ENCODE peak calls at places on chromosomes 5 and 9, in ten cellular contexts. U is CD8-positive, alpha-beta memory T cell; X is thyroid gland; V is CD8-positive, alpha-beta T cell; B is aorta; R is A549; H is uterus; Q is H9; O is colonic mucosa; G is substantia nigra. E is an unnamed sample.

GRCh38 chr5:150440948-150441812 is 8.4 kb downstream of the RPS14 start:
- DNase-seq in U (no peak), X (no peak), V (no peak), B (no peak), R (no peak), H (no peak), Q (peak), O (no peak), G (no peak), E (no peak)

GRCh38 chr9:91360551-91361293 is 996 bp downstream of the AUH start:
- DNase-seq in U (no peak), X (no peak), V (no peak), B (no peak), R (no peak), H (no peak), Q (no peak), O (no peak), G (no peak), E (no peak)

GRCh38 chr5:56386046-56386445 is 152.9 kb upstream of the ANKRD55 start:
- DNase-seq in U (no peak), X (no peak), V (no peak), B (no peak), R (no peak), H (no peak), Q (no peak), O (no peak), G (no peak), E (no peak)

GRCh38 chr9:70805953-70806352 is 315.5 kb downstream of the TRPM3 start:
- DNase-seq in U (no peak), X (no peak), V (no peak), B (no peak), R (no peak), H (peak), Q (no peak), O (no peak), G (peak), E (no peak)

GRCh38 chr9:5531251-5531972 is 21.1 kb downstream of the PDCD1LG2 start:
- DNase-seq in U (no peak), X (no peak), V (no peak), B (no peak), R (no peak), H (no peak), Q (no peak), O (no peak), G (no peak), E (no peak)

GRCh38 chr9:123511326-123511974 is 155.5 kb downstream of the CRB2 start:
- DNase-seq in U (no peak), X (no peak), V (no peak), B (no peak), R (no peak), H (no peak), Q (no peak), O (no peak), G (peak), E (no peak)

GRCh38 chr5:8682381-8682780 is 813.4 kb downstream of the MTRR start:
- DNase-seq in U (no peak), X (no peak), V (no peak), B (no peak), R (no peak), H (no peak), Q (no peak), O (no peak), G (no peak), E (no peak)

GRCh38 chr9:21730899-21731298 is 71.5 kb upstream of the MTAP start:
- DNase-seq in U (no peak), X (no peak), V (no peak), B (no peak), R (no peak), H (no peak), Q (no peak), O (no peak), G (no peak), E (no peak)

GRCh38 chr9:6153425-6153824 is 62.2 kb upstream of the IL33 start:
- DNase-seq in U (no peak), X (no peak), V (no peak), B (no peak), R (peak), H (no peak), Q (no peak), O (no peak), G (no peak), E (no peak)

GRCh38 chr9:14205463-14205862 is 108.5 kb downstream of the NFIB start:
- DNase-seq in U (no peak), X (no peak), V (no peak), B (no peak), R (peak), H (no peak), Q (no peak), O (no peak), G (no peak), E (no peak)

GRCh38 chr5:57671371-57671770 is 188.8 kb upstream of the ACTBL2 start:
- DNase-seq in U (no peak), X (no peak), V (no peak), B (no peak), R (no peak), H (no peak), Q (no peak), O (no peak), G (no peak), E (no peak)

GRCh38 chr5:79259383-79259782 is 23.5 kb downstream of the JMY start:
- DNase-seq in U (no peak), X (peak), V (no peak), B (no peak), R (no peak), H (no peak), Q (no peak), O (no peak), G (no peak), E (no peak)

GRCh38 chr5:129899454-129899853 is 4.8 kb upstream of the CHSY3 start:
- DNase-seq in U (no peak), X (no peak), V (no peak), B (no peak), R (no peak), H (no peak), Q (no peak), O (no peak), G (no peak), E (no peak)

DNA sequence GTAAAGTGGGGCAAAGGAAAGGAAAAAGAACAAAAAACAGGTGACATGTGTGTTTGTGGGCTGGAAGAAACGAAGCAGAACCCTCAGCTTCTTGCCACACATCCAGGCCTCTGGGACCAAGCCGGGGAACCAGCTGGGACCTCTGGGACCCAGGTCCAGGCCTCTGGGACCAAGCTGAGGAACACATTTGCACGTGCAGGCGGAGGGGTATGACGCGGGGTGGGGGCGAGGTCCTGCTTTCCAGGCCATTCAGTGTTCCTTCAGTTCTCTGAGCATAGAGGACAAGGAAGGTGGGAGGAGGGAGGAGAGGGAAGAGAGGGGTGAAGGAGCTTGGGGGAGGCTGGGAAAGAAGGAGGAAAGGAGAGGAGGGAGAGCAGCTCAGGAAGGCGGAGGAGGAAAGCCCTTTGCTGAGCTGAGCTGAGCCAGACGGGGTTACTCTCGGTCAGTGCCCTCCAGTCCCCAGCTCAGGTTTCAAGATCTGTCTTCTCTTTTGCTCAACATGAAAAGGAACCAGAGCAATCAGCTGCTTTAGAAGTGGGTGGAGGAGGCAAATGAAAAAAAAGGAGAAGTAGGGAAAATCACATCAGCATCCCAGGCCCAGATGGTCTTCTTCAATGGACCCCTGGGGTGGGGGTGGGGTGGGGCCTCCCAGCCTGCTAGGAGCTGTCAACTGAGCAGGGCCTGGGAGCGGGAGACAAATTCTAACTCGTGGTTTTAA is 59.1 kb downstream of the ABCA1 start:
- DNase-seq in U (no peak), X (peak), V (no peak), B (peak), R (peak), H (peak), Q (peak), O (peak), G (peak), E (no peak)
- H3K27ac ChIP-seq in U (no peak), X (peak), V (no peak), B (no peak), R (peak), H (peak), Q (no peak), O (peak), G (peak), E (no peak)

GRCh38 chr5:71533142-71533541 is 54.0 kb upstream of the MCCC2 start:
- DNase-seq in U (no peak), X (no peak), V (no peak), B (no peak), R (no peak), H (no peak), Q (no peak), O (no peak), G (no peak), E (no peak)
- H3K27ac ChIP-seq in U (no peak), X (no peak), V (no peak), B (no peak), R (peak), H (no peak), Q (no peak), O (no peak), G (no peak), E (no peak)

GRCh38 chr5:143054480-143054941 is 284.3 kb downstream of the ARHGAP26 start:
- DNase-seq in U (no peak), X (no peak), V (no peak), B (no peak), R (no peak), H (no peak), Q (no peak), O (peak), G (no peak), E (no peak)

GRCh38 chr5:143051244-143052058 is 281.3 kb downstream of the ARHGAP26 start:
- DNase-seq in U (no peak), X (peak), V (no peak), B (peak), R (no peak), H (peak), Q (no peak), O (no peak), G (no peak), E (no peak)

GRCh38 chr5:143055596-143056330 is 285.6 kb downstream of the ARHGAP26 start:
- DNase-seq in U (no peak), X (no peak), V (no peak), B (no peak), R (no peak), H (no peak), Q (no peak), O (no peak), G (no peak), E (no peak)

GRCh38 chr5:143053780-143054179 is 283.6 kb downstream of the ARHGAP26 start:
- DNase-seq in U (no peak), X (no peak), V (no peak), B (no peak), R (no peak), H (no peak), Q (no peak), O (no peak), G (no peak), E (no peak)

GRCh38 chr5:143052967-143053682 is 282.9 kb downstream of the ARHGAP26 start:
- DNase-seq in U (no peak), X (no peak), V (no peak), B (no peak), R (no peak), H (no peak), Q (no peak), O (no peak), G (peak), E (no peak)
- H3K27ac ChIP-seq in U (no peak), X (no peak), V (no peak), B (no peak), R (no peak), H (no peak), Q (no peak), O (no peak), G (no peak), E (no peak)

GRCh38 chr9:127108182-127108876 is 14.1 kb downstream of the ANGPTL2 start:
- DNase-seq in U (no peak), X (no peak), V (no peak), B (no peak), R (no peak), H (peak), Q (no peak), O (no peak), G (no peak), E (no peak)

GRCh38 chr9:127106493-127106855 is 16.0 kb downstream of the ANGPTL2 start:
- DNase-seq in U (no peak), X (no peak), V (no peak), B (no peak), R (no peak), H (no peak), Q (no peak), O (no peak), G (no peak), E (no peak)

GRCh38 chr9:127112056-127112455 is 10.4 kb downstream of the ANGPTL2 start:
- DNase-seq in U (no peak), X (no peak), V (no peak), B (no peak), R (no peak), H (peak), Q (peak), O (no peak), G (no peak), E (peak)

GRCh38 chr9:127107344-127108181 is 14.9 kb downstream of the ANGPTL2 start:
- DNase-seq in U (no peak), X (no peak), V (no peak), B (no peak), R (no peak), H (no peak), Q (no peak), O (no peak), G (no peak), E (no peak)

GRCh38 chr9:127109212-127109711 is 13.2 kb downstream of the ANGPTL2 start:
- DNase-seq in U (no peak), X (no peak), V (no peak), B (no peak), R (no peak), H (no peak), Q (no peak), O (no peak), G (no peak), E (no peak)
- H3K27ac ChIP-seq in U (no peak), X (no peak), V (no peak), B (no peak), R (no peak), H (peak), Q (no peak), O (peak), G (peak), E (no peak)

GRCh38 chr9:2127486-2127885 is 112.3 kb downstream of the SMARCA2 start:
- DNase-seq in U (no peak), X (no peak), V (no peak), B (no peak), R (no peak), H (no peak), Q (no peak), O (no peak), G (no peak), E (no peak)
- H3K27ac ChIP-seq in U (no peak), X (no peak), V (no peak), B (peak), R (no peak), H (peak), Q (no peak), O (no peak), G (no peak), E (no peak)

GRCh38 chr9:36961568-36962360 is 72.3 kb downstream of the PAX5 start:
- DNase-seq in U (no peak), X (no peak), V (no peak), B (no peak), R (no peak), H (no peak), Q (peak), O (no peak), G (no peak), E (no peak)
- H3K27ac ChIP-seq in U (no peak), X (no peak), V (no peak), B (no peak), R (no peak), H (no peak), Q (no peak), O (no peak), G (no peak), E (no peak)

GRCh38 chr5:139664727-139665351 is 16.7 kb downstream of the CXXC5 start:
- DNase-seq in U (no peak), X (peak), V (no peak), B (no peak), R (no peak), H (no peak), Q (no peak), O (no peak), G (peak), E (no peak)
- H3K27ac ChIP-seq in U (no peak), X (peak), V (no peak), B (peak), R (peak), H (no peak), Q (no peak), O (no peak), G (peak), E (no peak)

DNA sequence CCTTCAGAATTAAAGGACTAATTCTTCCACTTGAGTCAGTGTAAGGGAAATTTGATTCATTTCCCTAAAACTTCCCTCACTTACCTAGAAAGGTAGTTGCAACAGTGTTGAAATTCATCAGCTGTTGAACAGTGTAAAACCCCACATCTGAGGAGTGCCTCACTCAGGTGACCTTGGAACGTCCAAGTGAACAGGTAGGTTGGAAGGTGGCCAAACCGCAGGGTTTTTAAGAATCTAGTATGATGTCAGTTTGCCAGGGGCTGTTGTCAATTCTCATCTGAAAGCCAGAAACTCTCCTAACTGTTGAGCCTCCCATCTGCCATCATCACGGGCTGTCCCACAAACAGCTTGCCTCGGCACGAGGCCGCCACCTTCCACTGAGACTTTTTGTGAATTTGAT is 105.7 kb downstream of the TMEM174 start:
- DNase-seq in U (no peak), X (peak), V (no peak), B (no peak), R (no peak), H (no peak), Q (no peak), O (no peak), G (no peak), E (no peak)
- H3K27ac ChIP-seq in U (no peak), X (no peak), V (no peak), B (no peak), R (no peak), H (no peak), Q (no peak), O (no peak), G (no peak), E (no peak)

DNA sequence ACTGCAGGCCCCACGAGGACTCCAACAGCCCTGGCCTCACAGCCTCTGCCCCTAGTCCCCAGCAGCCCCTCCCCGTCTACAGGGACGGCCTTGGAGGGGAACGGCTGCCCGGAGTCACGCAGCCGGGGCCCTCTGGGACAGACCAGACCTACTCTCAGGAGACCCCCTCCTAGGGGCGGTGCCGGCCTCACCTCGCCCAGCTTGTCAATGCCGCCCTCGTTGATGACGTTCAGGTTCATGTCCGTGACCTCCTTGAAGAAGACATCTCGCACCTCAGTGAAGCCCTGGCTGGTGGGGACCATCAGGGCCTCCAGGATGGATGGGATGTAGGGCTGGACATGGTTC is 58.6 kb downstream of the LRSAM1 start:
- DNase-seq in U (no peak), X (no peak), V (no peak), B (no peak), R (no peak), H (no peak), Q (no peak), O (no peak), G (no peak), E (no peak)
- H3K27ac ChIP-seq in U (peak), X (no peak), V (no peak), B (peak), R (no peak), H (peak), Q (no peak), O (no peak), G (no peak), E (no peak)